ENCODE peak calls at places on chromosome 14, in four cellular contexts. J is cardiac fibroblast, B is upper lobe of right lung, K is omental fat pad. U is an unnamed sample.

GRCh38 chr14:99514552-99515300 is 33.5 kb downstream of the CCNK start:
- DNase-seq in K (no peak), J (no peak), B (no peak), U (no peak)

GRCh38 chr14:68327231-68327630 is 465.6 kb downstream of the ZFP36L1 start:
- DNase-seq in J (no peak), K (no peak), B (no peak), U (no peak)

GRCh38 chr14:99277534-99277933 is 5.5 kb upstream of the BCL11B start:
- DNase-seq in B (no peak), K (no peak), J (no peak), U (no peak)

GRCh38 chr14:68816183-68816942 is 23.5 kb upstream of the ZFP36L1 start:
- DNase-seq in J (peak), B (peak), K (peak), U (peak)

GRCh38 chr14:61438860-61439765 is 117.7 kb downstream of the PRKCH start:
- DNase-seq in J (peak), B (peak), K (no peak), U (no peak)

GRCh38 chr14:37889087-37889486 is 293.7 kb downstream of the TTC6 start:
- DNase-seq in J (no peak), K (no peak), B (no peak), U (no peak)

GRCh38 chr14:72439707-72440106 is 454.2 kb downstream of the DPF3 start:
- DNase-seq in J (no peak), B (no peak), K (no peak), U (no peak)

GRCh38 chr14:63499701-63500250 is 43.4 kb downstream of the PPP2R5E start:
- DNase-seq in K (no peak), J (peak), B (no peak), U (no peak)

GRCh38 chr14:93008381-93008780 is 85.4 kb downstream of the CHGA start:
- DNase-seq in B (no peak), J (peak), K (no peak), U (no peak)

GRCh38 chr14:51129130-51129529 is 34.2 kb upstream of the TRIM9 start:
- DNase-seq in K (no peak), J (no peak), B (no peak), U (no peak)
- TF ChIP-seq CTCF in K (no peak), J (no peak), B (no peak), U (no peak)

DNA sequence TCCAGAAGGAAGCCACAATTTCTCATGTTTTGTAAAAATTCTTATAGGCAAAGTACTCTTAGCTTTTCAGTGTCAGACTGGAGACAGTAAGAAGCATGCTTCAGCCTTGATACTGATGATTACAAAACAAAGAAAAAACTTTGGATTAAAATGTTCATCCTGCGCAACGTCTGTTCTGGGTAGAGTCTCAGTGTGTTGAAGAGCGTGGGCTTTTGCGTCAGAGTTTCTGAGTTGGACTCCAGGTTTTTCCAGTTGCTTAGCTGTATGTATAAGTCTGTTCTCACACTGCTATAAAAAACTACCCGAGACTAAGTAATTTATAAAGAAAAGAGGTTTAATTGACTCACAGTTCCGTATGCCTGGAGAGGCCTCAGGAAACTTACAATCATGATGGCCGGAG is 508.1 kb downstream of the DIO2 start:
- DNase-seq in K (no peak), B (no peak), J (no peak), U (no peak)
- TF ChIP-seq CTCF in K (no peak), B (no peak), J (no peak), U (no peak)

DNA sequence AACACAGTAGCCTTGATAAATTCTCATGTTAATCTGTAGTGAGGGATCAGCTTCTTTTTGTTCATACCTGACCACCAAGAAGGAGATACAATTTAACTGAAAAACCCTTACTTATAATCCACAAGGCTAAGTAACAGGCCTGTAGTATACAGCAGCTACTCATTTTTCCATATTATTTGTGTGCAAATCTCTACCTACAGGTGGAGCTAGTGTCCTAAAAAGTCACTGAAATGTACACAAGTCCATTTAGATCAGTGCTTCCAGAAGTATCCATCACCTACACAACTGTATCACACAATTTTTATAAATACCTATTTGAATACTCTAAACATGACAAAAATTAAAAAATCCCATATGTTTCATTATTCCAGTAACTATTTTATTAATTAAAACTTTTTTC is 173.2 kb downstream of the SLC35F4 start:
- DNase-seq in B (no peak), J (peak), K (no peak), U (no peak)
- TF ChIP-seq CTCF in B (peak), J (peak), K (no peak), U (peak)

DNA sequence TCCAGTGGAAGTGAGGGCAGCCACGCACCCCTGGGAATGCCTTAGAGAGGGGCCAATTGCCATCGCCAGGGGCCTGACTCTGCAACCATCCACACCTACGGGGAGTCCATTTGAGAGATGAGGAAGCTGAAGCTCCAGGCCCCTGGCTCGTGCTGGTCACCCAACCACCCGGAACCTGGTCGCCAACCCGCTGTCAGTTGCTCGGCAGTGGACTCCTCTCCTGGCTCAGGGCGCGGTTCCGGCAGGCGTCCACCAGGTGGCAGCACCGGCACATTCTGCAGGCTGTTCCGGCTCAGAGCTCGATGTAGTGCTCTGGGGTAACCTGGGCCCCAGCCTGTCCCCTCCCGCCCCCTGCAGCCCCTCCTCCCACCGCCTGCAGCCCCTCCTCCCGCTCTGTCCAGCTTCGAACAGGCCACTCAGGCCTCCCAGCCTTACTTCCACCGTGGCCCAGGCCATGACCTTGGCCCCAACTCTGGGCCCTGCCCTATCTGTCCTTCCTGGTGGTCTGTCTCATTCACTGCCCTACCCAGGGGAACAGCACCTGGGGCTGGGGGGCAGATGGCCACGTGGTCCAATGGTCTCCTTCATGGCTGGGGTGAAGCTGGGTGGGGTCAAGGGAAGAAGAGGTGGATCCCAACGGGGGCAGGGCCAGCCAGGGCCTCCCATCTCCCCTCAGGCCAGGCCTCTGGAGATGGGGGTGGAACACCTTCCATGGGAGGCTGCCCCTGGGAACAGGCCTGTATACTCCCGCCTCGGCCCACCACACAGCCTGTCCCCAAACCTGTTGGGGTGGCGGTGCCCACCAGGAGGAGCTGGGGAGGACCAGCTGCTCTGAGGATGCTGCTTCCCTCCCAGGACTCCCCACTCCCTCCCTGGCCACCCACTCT is 15.7 kb downstream of the SIVA1 start:
- DNase-seq in K (peak), B (peak), J (peak), U (peak)
- TF ChIP-seq CTCF in K (peak), B (peak), J (peak), U (peak)

GRCh38 chr14:101073598-101073965 is 170.1 kb upstream of the RTL1 start:
- DNase-seq in K (peak), J (no peak), B (no peak), U (no peak)

GRCh38 chr14:101072531-101072930 is 169.0 kb upstream of the RTL1 start:
- DNase-seq in J (no peak), K (peak), B (peak), U (no peak)

GRCh38 chr14:101072070-101072469 is 168.5 kb upstream of the RTL1 start:
- DNase-seq in J (no peak), B (peak), K (peak), U (no peak)

GRCh38 chr14:101074124-101075024 is 170.9 kb upstream of the RTL1 start:
- DNase-seq in B (peak), J (no peak), K (peak), U (no peak)

DNA sequence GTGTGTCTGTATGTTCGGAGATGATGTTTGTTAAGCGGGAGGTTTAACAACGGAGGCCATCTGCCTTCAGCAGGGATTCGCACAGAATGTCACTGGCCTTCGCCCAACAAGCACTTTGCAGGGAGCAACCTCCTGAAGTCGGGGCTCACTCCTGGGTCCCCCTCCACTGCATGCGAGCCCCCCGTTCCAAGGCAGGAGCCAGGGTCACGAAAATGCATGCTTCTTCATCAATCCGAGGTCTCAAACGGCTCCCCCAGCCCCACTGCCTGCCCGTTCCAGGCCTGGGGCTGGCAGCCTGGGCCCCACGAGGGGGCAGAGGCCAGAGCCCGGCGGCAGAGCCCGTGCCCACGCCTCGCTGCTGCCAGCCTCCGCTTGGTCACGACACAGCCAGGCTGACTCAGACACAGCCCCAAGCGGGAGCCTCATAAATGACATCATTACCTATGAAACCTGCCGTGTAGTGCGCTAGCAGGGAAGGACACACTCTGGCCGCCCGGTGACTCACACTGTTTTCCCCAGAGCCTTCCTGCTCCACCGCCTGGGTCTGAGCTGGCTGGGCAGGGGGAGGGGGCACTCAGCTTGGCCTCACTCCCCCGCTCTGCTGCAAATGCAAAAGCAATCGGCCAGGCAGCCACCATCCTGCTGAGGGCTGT is 169.5 kb upstream of the RTL1 start:
- DNase-seq in K (peak), B (peak), J (peak), U (no peak)
- TF ChIP-seq CTCF in K (no peak), B (no peak), J (no peak), U (no peak)